ENCODE peak calls at places on chromosomes 11 and 22, in four cellular contexts. One of them, this sample, is unnamed.

GRCh38 chr11:121890377-121890776 is 225.6 kb downstream of the BLID start:
- DNase-seq in PC-9: no peak
- DNase-seq in neural progenitor cell: no peak
- DNase-seq in H1: no peak
- DNase-seq in this sample: no peak

GRCh38 chr22:40057652-40058051 is 62.9 kb downstream of the FAM83F start:
- DNase-seq in PC-9: no peak
- DNase-seq in neural progenitor cell: no peak
- DNase-seq in H1: no peak
- DNase-seq in this sample: no peak

GRCh38 chr11:71447791-71448256 is 369 bp downstream of the DHCR7 start:
- DNase-seq in PC-9: no peak
- DNase-seq in neural progenitor cell: peak
- DNase-seq in H1: no peak
- DNase-seq in this sample: no peak

GRCh38 chr22:28894793-28895192 is 11.4 kb downstream of the ZNRF3 start:
- DNase-seq in PC-9: no peak
- DNase-seq in neural progenitor cell: no peak
- DNase-seq in H1: no peak
- DNase-seq in this sample: no peak

GRCh38 chr11:134654161-134654915 is 242.3 kb upstream of the B3GAT1 start:
- DNase-seq in PC-9: no peak
- DNase-seq in neural progenitor cell: no peak
- DNase-seq in H1: no peak
- DNase-seq in this sample: no peak

GRCh38 chr11:99952816-99953215 is 734.3 kb upstream of the ARHGAP42 start:
- DNase-seq in PC-9: peak
- DNase-seq in neural progenitor cell: no peak
- DNase-seq in H1: no peak
- DNase-seq in this sample: no peak

GRCh38 chr11:104573431-104573830 is 324.8 kb downstream of the CASP12 start:
- DNase-seq in PC-9: peak
- DNase-seq in neural progenitor cell: no peak
- DNase-seq in H1: no peak
- DNase-seq in this sample: peak

GRCh38 chr11:73980001-73980960 is 2.4 kb downstream of the UCP2 start:
- DNase-seq in PC-9: peak
- DNase-seq in neural progenitor cell: no peak
- DNase-seq in H1: no peak
- DNase-seq in this sample: no peak

GRCh38 chr11:8608646-8609045 is 14.6 kb upstream of the STK33 start:
- DNase-seq in PC-9: no peak
- DNase-seq in neural progenitor cell: no peak
- DNase-seq in H1: no peak
- DNase-seq in this sample: no peak

GRCh38 chr22:17878186-17878694 is 104.0 kb upstream of the BID start:
- DNase-seq in PC-9: no peak
- DNase-seq in neural progenitor cell: no peak
- DNase-seq in H1: no peak
- DNase-seq in this sample: no peak

DNA sequence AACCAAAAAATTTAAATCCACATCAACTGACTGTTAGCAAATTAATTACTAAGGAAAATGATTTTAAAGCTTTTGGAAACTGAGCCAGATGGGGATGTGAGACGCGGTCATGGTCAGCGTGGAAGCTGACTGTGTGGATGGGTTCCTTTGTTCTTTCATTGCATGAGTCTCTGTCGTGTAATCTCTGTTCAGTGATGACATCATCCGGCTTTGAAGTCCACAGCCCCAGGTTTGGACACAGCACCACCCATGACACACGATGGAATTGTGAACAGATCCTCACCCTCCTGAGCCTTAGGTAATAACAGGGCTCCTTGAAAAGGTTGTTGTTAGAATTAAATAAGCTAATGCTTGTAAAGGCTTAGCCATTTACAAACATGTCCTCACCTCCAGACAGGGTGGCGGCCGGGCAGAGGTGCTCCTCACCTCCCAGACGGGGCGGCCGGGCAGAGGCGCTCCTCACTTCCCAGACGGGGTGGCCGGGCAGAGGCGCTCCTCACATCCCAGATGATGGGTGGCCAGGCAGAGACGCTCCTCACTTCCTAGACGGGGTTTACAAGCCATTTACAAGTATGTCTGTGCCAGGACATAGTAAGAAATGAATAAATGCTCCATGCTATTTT is 677.3 kb downstream of the TBC1D22A start:
- DNase-seq in PC-9: no peak
- DNase-seq in neural progenitor cell: no peak
- DNase-seq in H1: no peak
- DNase-seq in this sample: no peak
- H3K27ac ChIP-seq in PC-9: no peak
- H3K27ac ChIP-seq in neural progenitor cell: no peak
- H3K27ac ChIP-seq in H1: no peak
- H3K27ac ChIP-seq in this sample: no peak

DNA sequence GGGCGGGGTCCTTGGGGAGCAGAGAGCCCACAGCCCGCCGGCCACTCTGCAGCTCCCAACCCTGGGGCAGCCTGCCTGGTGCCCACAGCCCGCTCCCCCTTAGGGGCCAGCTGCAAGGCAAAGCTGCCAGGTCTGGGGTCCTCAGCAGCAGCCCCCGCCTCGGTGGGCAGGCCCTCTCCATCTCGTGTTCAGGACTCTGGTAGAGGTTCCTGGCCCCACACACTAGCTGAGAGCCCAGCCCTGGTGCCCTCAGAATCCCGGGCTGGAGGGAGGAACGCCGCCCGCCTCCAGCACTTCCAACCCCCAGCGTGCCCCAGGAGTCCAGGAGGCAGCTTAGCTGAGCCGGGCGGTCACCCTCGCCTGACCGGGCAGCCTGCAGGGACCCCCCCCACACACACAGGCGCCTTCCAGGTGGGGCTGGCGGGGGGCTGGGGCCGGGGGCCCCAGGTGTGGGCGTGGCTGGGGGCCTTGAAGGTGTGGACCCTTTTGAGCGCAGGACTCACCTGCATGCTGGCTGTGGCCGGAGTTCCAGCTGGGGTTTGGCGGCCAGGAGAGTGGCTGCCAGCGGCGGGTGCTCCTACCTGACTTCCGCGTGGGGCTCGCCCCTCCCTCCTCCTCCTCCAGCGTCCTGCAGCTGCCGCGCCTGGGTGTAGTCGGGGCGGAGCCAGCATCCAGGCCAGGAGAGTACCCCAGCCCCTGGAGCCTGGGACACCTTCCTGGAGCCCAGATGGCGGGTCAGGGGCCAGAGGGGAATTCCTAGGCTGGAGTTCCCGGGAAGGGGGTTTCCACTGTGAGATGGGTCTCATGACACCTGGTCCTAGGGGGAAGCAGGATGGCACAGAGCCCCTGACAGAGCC is at the start of gene ANO9:
- DNase-seq in PC-9: peak
- DNase-seq in neural progenitor cell: peak
- DNase-seq in H1: no peak
- DNase-seq in this sample: no peak
- H2AFZ ChIP-seq in PC-9: peak
- H2AFZ ChIP-seq in neural progenitor cell: peak
- H2AFZ ChIP-seq in H1: no peak
- H2AFZ ChIP-seq in this sample: peak

DNA sequence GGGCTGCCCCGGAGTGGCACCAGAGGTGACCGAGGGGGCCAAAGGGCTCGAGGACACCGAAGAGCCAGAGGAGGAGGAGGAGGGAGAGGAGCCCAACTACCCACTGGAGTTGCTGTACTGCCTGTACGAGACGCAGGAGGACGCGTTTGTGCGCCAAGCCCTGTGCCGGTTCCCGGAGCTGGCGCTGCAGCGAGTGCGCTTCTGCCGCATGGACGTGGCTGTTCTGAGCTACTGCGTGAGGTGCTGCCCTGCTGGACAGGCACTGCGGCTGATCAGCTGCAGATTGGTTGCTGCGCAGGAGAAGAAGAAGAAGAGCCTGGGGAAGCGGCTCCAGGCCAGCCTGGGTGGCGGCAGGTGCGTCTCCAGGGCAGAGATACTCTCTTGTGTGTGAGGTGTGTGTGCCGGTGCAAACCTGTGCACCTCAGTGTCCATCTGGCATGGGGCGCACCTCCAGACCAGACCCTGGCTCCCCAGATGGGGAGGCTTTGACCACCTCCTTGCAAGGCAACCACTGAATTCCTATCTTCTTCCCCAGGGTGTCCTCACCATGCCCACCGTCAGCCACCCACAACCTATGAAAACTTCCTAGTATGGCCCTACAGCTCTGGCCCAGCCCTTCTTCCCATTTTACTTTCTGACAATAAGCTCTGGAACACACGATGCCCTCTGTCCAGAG is 3.4 kb downstream of the NLRP6 start:
- DNase-seq in PC-9: no peak
- DNase-seq in neural progenitor cell: no peak
- DNase-seq in H1: no peak
- DNase-seq in this sample: no peak
- H3K4me3 ChIP-seq in PC-9: no peak
- H3K4me3 ChIP-seq in neural progenitor cell: no peak
- H3K4me3 ChIP-seq in H1: no peak
- H3K4me3 ChIP-seq in this sample: no peak

GRCh38 chr11:130327716-130328115 is 13.0 kb upstream of the ZBTB44 start:
- DNase-seq in PC-9: no peak
- DNase-seq in neural progenitor cell: no peak
- DNase-seq in H1: no peak
- DNase-seq in this sample: no peak

GRCh38 chr11:130318031-130318673 is 3.4 kb upstream of the ZBTB44 start:
- DNase-seq in PC-9: no peak
- DNase-seq in neural progenitor cell: no peak
- DNase-seq in H1: no peak
- DNase-seq in this sample: no peak

GRCh38 chr11:130323452-130324448 is 9.0 kb upstream of the ZBTB44 start:
- DNase-seq in PC-9: no peak
- DNase-seq in neural progenitor cell: no peak
- DNase-seq in H1: no peak
- DNase-seq in this sample: no peak

GRCh38 chr11:130325691-130326090 is 11.0 kb upstream of the ZBTB44 start:
- DNase-seq in PC-9: no peak
- DNase-seq in neural progenitor cell: no peak
- DNase-seq in H1: no peak
- DNase-seq in this sample: no peak

DNA sequence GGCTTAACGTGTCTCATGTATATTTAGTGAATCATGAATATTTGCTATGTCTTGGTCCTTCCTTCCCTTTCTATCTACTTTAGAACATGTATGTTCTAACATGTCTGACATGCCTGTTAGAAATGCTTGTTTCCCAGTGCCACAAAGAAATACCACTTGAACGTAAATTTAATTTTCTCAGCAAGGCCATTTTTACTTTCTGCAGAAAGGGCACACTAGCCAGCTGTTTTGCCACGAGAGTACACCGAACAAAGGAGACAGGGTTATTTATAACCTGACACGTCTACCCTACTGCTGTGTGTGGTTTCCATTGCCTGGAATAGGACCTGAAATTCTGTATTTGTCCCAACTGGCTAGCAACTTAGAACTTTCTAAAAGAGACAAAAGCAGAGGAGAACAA is 7.4 kb upstream of the ZBTB44 start:
- DNase-seq in PC-9: no peak
- DNase-seq in neural progenitor cell: no peak
- DNase-seq in H1: no peak
- DNase-seq in this sample: no peak
- H3K27ac ChIP-seq in PC-9: no peak
- H3K27ac ChIP-seq in neural progenitor cell: no peak
- H3K27ac ChIP-seq in H1: peak
- H3K27ac ChIP-seq in this sample: no peak

GRCh38 chr11:32136654-32137053 is 45.8 kb downstream of the RCN1 start:
- DNase-seq in PC-9: no peak
- DNase-seq in neural progenitor cell: no peak
- DNase-seq in H1: no peak
- DNase-seq in this sample: no peak

GRCh38 chr11:32140121-32140520 is 49.2 kb downstream of the RCN1 start:
- DNase-seq in PC-9: peak
- DNase-seq in neural progenitor cell: no peak
- DNase-seq in H1: no peak
- DNase-seq in this sample: no peak

GRCh38 chr11:32138902-32139301 is 48.0 kb downstream of the RCN1 start:
- DNase-seq in PC-9: no peak
- DNase-seq in neural progenitor cell: no peak
- DNase-seq in H1: no peak
- DNase-seq in this sample: no peak

GRCh38 chr11:32137263-32137662 is 46.4 kb downstream of the RCN1 start:
- DNase-seq in PC-9: peak
- DNase-seq in neural progenitor cell: no peak
- DNase-seq in H1: no peak
- DNase-seq in this sample: peak

DNA sequence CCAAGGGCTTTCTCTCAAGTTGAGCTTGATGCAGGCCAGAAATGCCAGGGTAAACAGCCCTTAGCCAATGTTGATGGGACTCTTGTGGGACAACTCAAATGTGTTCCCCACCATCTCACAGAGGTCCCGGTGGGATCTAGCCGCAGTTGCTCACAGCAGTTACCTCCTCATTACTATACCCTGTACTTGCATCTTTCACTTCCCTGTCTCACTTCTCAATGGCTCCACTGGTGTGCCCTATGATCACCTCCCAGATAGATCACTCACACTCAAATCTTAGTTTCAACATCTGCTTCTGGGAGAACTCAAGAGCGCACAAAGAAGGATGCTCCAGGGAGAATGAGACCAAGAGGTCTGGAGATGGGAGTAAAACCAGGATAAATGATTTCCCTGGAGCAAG is 47.0 kb downstream of the RCN1 start:
- DNase-seq in PC-9: no peak
- DNase-seq in neural progenitor cell: no peak
- DNase-seq in H1: no peak
- DNase-seq in this sample: no peak
- H2AFZ ChIP-seq in PC-9: no peak
- H2AFZ ChIP-seq in neural progenitor cell: no peak
- H2AFZ ChIP-seq in H1: no peak
- H2AFZ ChIP-seq in this sample: no peak

GRCh38 chr11:520428-521178 is 13.6 kb upstream of the RNH1 start:
- DNase-seq in PC-9: no peak
- DNase-seq in neural progenitor cell: peak
- DNase-seq in H1: no peak
- DNase-seq in this sample: no peak
- H3K4me3 ChIP-seq in PC-9: no peak
- H3K4me3 ChIP-seq in neural progenitor cell: no peak
- H3K4me3 ChIP-seq in H1: no peak
- H3K4me3 ChIP-seq in this sample: no peak

DNA sequence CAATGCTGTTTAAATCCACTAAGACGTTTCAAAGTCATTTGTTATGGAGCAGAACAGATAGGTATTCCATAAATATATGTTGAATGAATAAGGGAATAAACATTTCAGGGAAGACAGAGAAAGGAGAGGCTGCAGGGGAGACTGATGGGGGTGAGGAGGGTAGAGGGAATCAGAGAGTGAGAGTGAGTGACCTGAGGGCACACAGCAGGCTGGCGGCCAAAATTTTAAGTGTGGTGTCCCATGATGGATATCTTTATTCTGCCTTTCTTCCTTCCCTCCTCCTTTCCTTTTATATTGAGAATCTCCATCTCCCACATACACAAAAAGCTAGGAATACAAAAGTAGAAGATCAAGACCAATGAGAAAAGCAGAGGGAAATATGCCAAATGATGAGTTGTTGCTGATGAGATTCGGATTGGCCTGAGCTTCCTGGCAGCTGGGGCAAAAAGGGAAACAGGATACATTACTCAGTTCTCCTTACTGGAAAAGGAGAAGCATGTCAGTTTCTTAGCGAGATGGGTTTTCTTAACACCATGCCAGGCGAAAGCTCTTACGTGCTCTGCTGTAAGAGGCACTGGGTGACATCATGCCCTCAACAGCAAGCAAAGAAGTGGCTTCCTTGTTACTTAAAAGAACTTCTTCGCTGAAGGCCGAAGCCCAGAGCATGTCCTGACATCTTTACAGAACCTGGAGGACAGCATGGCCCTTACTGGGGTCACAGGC is 11.2 kb upstream of the CYTH4 start:
- DNase-seq in PC-9: no peak
- DNase-seq in neural progenitor cell: no peak
- DNase-seq in H1: no peak
- DNase-seq in this sample: no peak
- H3K27ac ChIP-seq in PC-9: no peak
- H3K27ac ChIP-seq in neural progenitor cell: no peak
- H3K27ac ChIP-seq in H1: no peak
- H3K27ac ChIP-seq in this sample: no peak